ENCODE peak calls at places on chromosomes 11 and 22, in five cellular contexts. T is stimulated activated CD4-positive, alpha-beta T cell treated with anti-CD3 and anti-CD28 coated beads, Interleukin-4, amount 100 ng/mL, for 24 hours; D is M059J; B is IMR-90; N is endothelial cell. S is an unnamed sample.

GRCh38 chr11:57425565-57426438 is 1.1 kb downstream of the SLC43A3 start:
- DNase-seq in T (no peak), B (peak), D (no peak), N (no peak), S (no peak)

GRCh38 chr11:79087238-79087956 is 353.4 kb downstream of the TENM4 start:
- DNase-seq in B (peak), D (peak), N (no peak), T (no peak), S (peak)

GRCh38 chr11:109112748-109113378 is 309.1 kb upstream of the C11orf87 start:
- DNase-seq in D (no peak), N (no peak), B (no peak), T (no peak), S (no peak)

GRCh38 chr11:120446802-120447201 is 64.7 kb upstream of the GRIK4 start:
- DNase-seq in B (no peak), N (no peak), D (no peak), T (no peak), S (no peak)

GRCh38 chr11:130603585-130603906 is 155.1 kb downstream of the ADAMTS15 start:
- DNase-seq in B (no peak), N (no peak), T (no peak), D (no peak), S (no peak)

GRCh38 chr22:18005201-18005926 is 19.0 kb downstream of the MICAL3 start:
- DNase-seq in D (no peak), N (no peak), B (no peak), T (no peak), S (no peak)

GRCh38 chr11:110249066-110249465 is 47.3 kb downstream of the RDX start:
- DNase-seq in T (no peak), N (no peak), D (no peak), B (no peak), S (no peak)

GRCh38 chr22:49670610-49671330 is 156.9 kb downstream of the BRD1 start:
- DNase-seq in N (peak), B (no peak), D (no peak), T (peak), S (no peak)

GRCh38 chr11:72864692-72865655 is 50.8 kb downstream of the ATG16L2 start:
- DNase-seq in D (peak), N (no peak), T (no peak), B (peak), S (no peak)

GRCh38 chr11:129790131-129790530 is 25.5 kb upstream of the TMEM45B start:
- DNase-seq in N (no peak), T (no peak), D (no peak), B (no peak), S (no peak)

GRCh38 chr22:49638788-49639187 is 188.9 kb downstream of the BRD1 start:
- DNase-seq in T (no peak), N (no peak), D (peak), B (no peak), S (peak)

GRCh38 chr22:39110631-39111561 is 13.9 kb downstream of the APOBEC3H start:
- DNase-seq in B (no peak), T (no peak), N (no peak), D (no peak), S (no peak)

GRCh38 chr11:117953029-117953671 is 23.9 kb upstream of the TMPRSS13 start:
- DNase-seq in B (no peak), N (no peak), T (no peak), D (no peak), S (no peak)

GRCh38 chr22:50271519-50271970 is 1.4 kb upstream of the MAPK11 start:
- DNase-seq in T (peak), D (peak), B (peak), N (peak), S (peak)

GRCh38 chr11:15507592-15507991 is 392.9 kb downstream of the INSC start:
- DNase-seq in B (no peak), D (peak), N (no peak), T (no peak), S (no peak)

GRCh38 chr22:27668828-27669797 is 132.4 kb downstream of the MN1 start:
- DNase-seq in N (no peak), D (peak), B (peak), T (no peak), S (peak)

GRCh38 chr11:94130589-94131362 is 2.1 kb downstream of the PANX1 start:
- DNase-seq in N (no peak), D (peak), B (peak), T (no peak), S (peak)

GRCh38 chr22:29886601-29887000 is 3.6 kb downstream of the MTMR3 start:
- DNase-seq in T (no peak), D (no peak), N (no peak), B (no peak), S (no peak)

GRCh38 chr11:32198053-32198452 is 107.2 kb downstream of the RCN1 start:
- DNase-seq in D (no peak), T (no peak), N (no peak), B (no peak), S (no peak)

GRCh38 chr11:533049-533585 is 2.3 kb downstream of the HRAS start:
- DNase-seq in B (no peak), N (no peak), T (no peak), D (no peak), S (no peak)

GRCh38 chr11:18492888-18493287 is 33.9 kb downstream of the TSG101 start:
- DNase-seq in T (no peak), D (peak), N (no peak), B (no peak), S (no peak)

GRCh38 chr11:104106136-104106754 is 57.7 kb downstream of the PDGFD start:
- DNase-seq in B (peak), T (no peak), D (peak), N (no peak), S (no peak)